ENCODE peak calls at places on chromosomes 3 and 15, in seven cellular contexts. I, L, J, X, N, P and O are unnamed samples.
A peak's percentile ranks its signal among the peaks of the same experiment; 100 is the strongest.

GRCh38 chr3:148880681-148881080 is 15.6 kb downstream of the CPA3 start:
- DNase-seq in I (no peak), L (peak; percentile 21), J (peak; percentile 13), X (no peak), N (peak; percentile 12), P (no peak), O (no peak)

GRCh38 chr15:62828364-62828763 is 214.2 kb upstream of the TPM1 start:
- DNase-seq in I (no peak), L (no peak), J (no peak), X (no peak), N (no peak), P (no peak), O (no peak)

GRCh38 chr3:178966299-178967183 is 105.1 kb downstream of the ZMAT3 start:
- DNase-seq in I (no peak), L (peak; percentile 19), J (peak; percentile 29), X (no peak), N (peak; percentile 8), P (no peak), O (no peak)

GRCh38 chr3:46634856-46635255 is 22.5 kb downstream of the FAM240A start:
- DNase-seq in I (no peak), L (no peak), J (no peak), X (no peak), N (no peak), P (no peak), O (peak; percentile 82)

GRCh38 chr3:124881976-124882697 is 5.0 kb downstream of the ITGB5 start:
- DNase-seq in I (no peak), L (no peak), J (no peak), X (no peak), N (no peak), P (no peak), O (no peak)

GRCh38 chr3:32374788-32375595 is 16.7 kb upstream of the CMTM7 start:
- DNase-seq in I (peak; percentile 63), L (peak; percentile 53), J (peak; percentile 63), X (peak; percentile 43), N (peak; percentile 76), P (peak; percentile 59), O (no peak)

GRCh38 chr3:31077826-31078225 is 183.4 kb upstream of the GADL1 start:
- DNase-seq in I (no peak), L (no peak), J (no peak), X (no peak), N (no peak), P (no peak), O (no peak)

GRCh38 chr3:57544181-57545125 is at the start of gene DNAH12:
- DNase-seq in I (peak; percentile 14), L (peak; percentile 75), J (no peak), X (peak; percentile 40), N (peak; percentile 58), P (peak; percentile 26), O (no peak)

GRCh38 chr15:49688135-49688790 is 67.4 kb downstream of the DTWD1 start:
- DNase-seq in I (no peak), L (peak; percentile 45), J (no peak), X (no peak), N (no peak), P (no peak), O (no peak)

GRCh38 chr15:20645956-20646355 is 104.4 kb upstream of the GOLGA6L6 start:
- DNase-seq in I (peak; percentile 31), L (no peak), J (no peak), X (peak; percentile 84), N (no peak), P (no peak), O (peak; percentile 75)

GRCh38 chr3:16510620-16511319 is 2.7 kb downstream of the RFTN1 start:
- DNase-seq in I (no peak), L (no peak), J (no peak), X (no peak), N (no peak), P (no peak), O (no peak)

GRCh38 chr3:16509721-16510619 is 3.5 kb downstream of the RFTN1 start:
- DNase-seq in I (no peak), L (no peak), J (no peak), X (no peak), N (no peak), P (no peak), O (no peak)

GRCh38 chr3:16512435-16513140 is 911 bp downstream of the RFTN1 start:
- DNase-seq in I (peak; percentile 29), L (peak; percentile 67), J (no peak), X (peak; percentile 61), N (no peak), P (peak; percentile 26), O (peak; percentile 91)

GRCh38 chr3:16513141-16514020 is at the start of gene RFTN1:
- DNase-seq in I (peak; percentile 36), L (peak; percentile 73), J (no peak), X (peak; percentile 46), N (peak; percentile 7), P (peak; percentile 31), O (peak; percentile 92)

DNA sequence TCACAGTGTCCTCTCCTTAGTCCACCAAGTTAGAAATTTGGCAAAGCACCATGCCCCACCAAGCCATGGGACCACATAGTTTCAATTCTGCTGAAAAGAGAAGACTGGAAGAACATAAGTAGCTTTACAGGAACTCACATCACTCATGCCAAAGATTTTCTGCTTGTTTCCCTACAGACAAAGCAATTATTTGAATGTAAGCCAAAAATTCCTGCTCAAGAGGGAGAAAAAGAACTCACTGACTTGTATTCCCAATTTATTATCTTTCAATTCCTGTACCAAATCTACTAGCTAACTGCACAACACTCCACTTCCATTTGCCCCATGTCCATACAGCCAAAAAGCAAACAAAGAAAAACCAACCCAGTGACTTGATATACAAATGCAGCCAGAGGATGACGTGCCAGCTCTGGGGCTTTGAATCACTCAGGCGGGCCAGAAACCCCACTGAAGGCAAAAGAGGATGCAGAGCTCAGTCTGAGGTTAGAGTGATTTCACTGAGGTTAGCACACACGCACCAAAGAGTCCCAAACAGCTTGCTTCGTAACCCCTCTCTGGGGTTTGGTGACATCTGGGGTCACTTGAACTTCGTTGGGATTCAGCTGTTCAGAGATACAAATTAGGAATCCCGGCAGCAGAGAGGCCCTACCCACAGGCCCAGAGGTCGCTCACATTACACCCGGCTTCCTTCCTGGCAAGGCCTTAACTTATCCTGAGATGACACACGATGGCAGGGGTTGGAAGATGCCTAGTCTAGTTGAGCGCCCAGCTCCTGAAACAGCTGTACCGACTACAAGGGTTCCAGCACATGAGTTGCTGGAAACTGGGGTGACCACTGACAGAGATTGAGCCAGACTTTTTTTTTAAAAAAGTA is 1.7 kb downstream of the RFTN1 start:
- DNase-seq in I (peak; percentile 65), L (no peak), J (no peak), X (peak; percentile 79), N (no peak), P (peak; percentile 56), O (peak; percentile 87)
- TF ChIP-seq POLR2AphosphoS5 in I (peak; percentile 28), L (no peak), J (no peak), X (no peak), N (no peak), P (no peak), O (peak; percentile 36)

DNA sequence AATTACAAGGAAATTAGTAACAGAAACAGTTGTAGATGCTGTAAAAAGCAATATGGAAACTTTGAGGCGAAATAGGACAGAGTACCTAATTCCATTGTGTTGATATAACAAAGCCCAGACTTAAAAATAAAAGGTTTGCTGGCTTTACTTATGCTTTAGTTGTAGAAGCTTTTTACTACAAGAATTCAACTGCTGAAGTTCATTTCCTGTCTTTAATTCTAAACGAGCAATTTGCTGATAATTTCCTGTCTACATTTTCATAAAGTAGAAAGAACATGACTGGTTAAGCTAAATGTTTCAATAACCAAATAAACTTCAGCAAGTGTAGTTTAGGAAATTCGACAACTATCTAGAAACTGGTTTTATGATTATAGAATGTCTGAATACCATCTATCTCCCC is 423.8 kb downstream of the MECOM start:
- DNase-seq in I (no peak), L (no peak), J (no peak), X (no peak), N (no peak), P (no peak), O (no peak)
- H3K4me3 ChIP-seq in I (no peak overlapping the region), L (no peak overlapping the region), J (no peak overlapping the region), X (no peak overlapping the region), N (no peak overlapping the region), P (no peak overlapping the region), O (no peak overlapping the region)

DNA sequence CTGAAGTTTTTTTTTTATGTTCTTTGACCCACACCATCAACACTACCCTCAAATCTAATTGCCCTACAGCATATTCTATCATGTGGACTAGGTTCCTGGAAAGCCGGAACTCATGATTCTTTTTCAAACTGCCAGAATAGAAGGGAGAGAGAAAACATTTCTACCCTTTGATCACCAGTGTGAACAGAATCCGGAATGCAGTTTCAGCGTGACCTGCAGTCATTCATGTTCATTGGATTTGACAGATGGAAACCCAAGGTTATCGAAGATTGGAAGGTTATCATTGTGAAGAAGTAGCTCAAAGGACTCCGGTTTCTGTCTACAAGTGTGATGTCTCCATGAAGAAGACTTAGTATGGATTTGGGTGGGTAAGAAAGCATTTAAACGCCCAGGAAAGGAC is 39.4 kb upstream of the RASA2 start:
- DNase-seq in I (no peak), L (no peak), J (no peak), X (no peak), N (no peak), P (no peak), O (no peak)
- H3K27ac ChIP-seq in I (no peak overlapping the region), L (no peak overlapping the region), J (no peak overlapping the region), X (no peak overlapping the region), N (no peak overlapping the region), P (peak overlapping the region; percentile 13), O (no peak overlapping the region)

GRCh38 chr3:18680759-18681158 is 255.6 kb upstream of the SATB1 start:
- DNase-seq in I (no peak), L (no peak), J (no peak), X (no peak), N (no peak), P (no peak), O (no peak)
- TF ChIP-seq POLR2AphosphoS5 in I (no peak), L (no peak), J (no peak), X (no peak), N (no peak), P (no peak), O (no peak)

DNA sequence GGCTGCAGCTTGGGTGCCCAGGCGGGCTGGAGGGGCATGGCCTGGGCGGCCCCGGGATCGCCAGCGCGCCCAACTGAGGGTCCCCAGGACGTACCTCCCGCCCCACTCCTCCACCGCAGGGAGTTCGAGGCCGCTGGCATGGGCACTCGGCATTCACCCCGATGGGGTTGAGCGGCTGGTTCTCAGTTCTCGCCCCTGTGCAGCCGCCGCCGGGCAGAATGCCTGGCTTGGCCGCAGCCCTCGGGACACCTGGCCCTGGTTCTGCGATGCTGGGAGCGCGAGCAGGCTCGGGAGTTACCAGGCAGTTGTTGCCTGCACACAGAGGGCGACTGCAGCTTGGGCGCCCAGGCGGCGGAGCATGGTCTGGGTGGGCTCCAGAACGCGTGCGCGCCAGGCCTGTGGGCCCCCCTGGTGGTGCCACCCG is 121.4 kb downstream of the LMLN start:
- DNase-seq in I (no peak), L (peak; percentile 22), J (no peak), X (no peak), N (no peak), P (no peak), O (peak; percentile 79)
- H3K4me3 ChIP-seq in I (no peak overlapping the region), L (no peak overlapping the region), J (peak overlapping the region; percentile 71), X (no peak overlapping the region), N (peak overlapping the region; percentile 72), P (no peak overlapping the region), O (peak overlapping the region; percentile 55)